ENCODE peak calls at places on chromosomes 5 and 9, in eight cellular contexts. One of them, this sample, is unnamed.

GRCh38 chr9:69937358-69937757 is 106.3 kb upstream of the MAMDC2 start:
- DNase-seq in upper lobe of left lung: no peak
- DNase-seq in epithelial cell of esophagus: peak; percentile 81
- DNase-seq in tibial artery: no peak
- DNase-seq in esophagus squamous epithelium: no peak
- DNase-seq in lower leg skin: no peak
- DNase-seq in astrocyte: no peak
- DNase-seq in GM13977: no peak
- DNase-seq in this sample: no peak

GRCh38 chr9:132424857-132425702 is 15.1 kb downstream of the CFAP77 start:
- DNase-seq in tibial artery: no peak
- DNase-seq in astrocyte: no peak
- DNase-seq in upper lobe of left lung: no peak
- DNase-seq in esophagus squamous epithelium: no peak
- DNase-seq in lower leg skin: no peak
- DNase-seq in epithelial cell of esophagus: no peak
- DNase-seq in GM13977: no peak
- DNase-seq in this sample: no peak

GRCh38 chr5:120093178-120093577 is 370.9 kb upstream of the PRR16 start:
- DNase-seq in epithelial cell of esophagus: no peak
- DNase-seq in tibial artery: no peak
- DNase-seq in upper lobe of left lung: peak; percentile 28
- DNase-seq in GM13977: no peak
- DNase-seq in esophagus squamous epithelium: no peak
- DNase-seq in lower leg skin: no peak
- DNase-seq in astrocyte: no peak
- DNase-seq in this sample: no peak

GRCh38 chr5:59790399-59791130 is 103.0 kb downstream of the PDE4D start:
- DNase-seq in GM13977: no peak
- DNase-seq in esophagus squamous epithelium: no peak
- DNase-seq in epithelial cell of esophagus: peak; percentile 56
- DNase-seq in upper lobe of left lung: no peak
- DNase-seq in tibial artery: no peak
- DNase-seq in lower leg skin: no peak
- DNase-seq in astrocyte: peak; percentile 60
- DNase-seq in this sample: peak; percentile 11

GRCh38 chr5:133130387-133131118 is 78.7 kb downstream of the HSPA4 start:
- DNase-seq in tibial artery: peak; percentile 33
- DNase-seq in esophagus squamous epithelium: no peak
- DNase-seq in upper lobe of left lung: no peak
- DNase-seq in astrocyte: no peak
- DNase-seq in epithelial cell of esophagus: peak; percentile 48
- DNase-seq in lower leg skin: peak; percentile 39
- DNase-seq in GM13977: no peak
- DNase-seq in this sample: no peak

GRCh38 chr5:172638209-172638768 is 2.8 kb upstream of the NEURL1B start:
- DNase-seq in epithelial cell of esophagus: no peak
- DNase-seq in upper lobe of left lung: no peak
- DNase-seq in GM13977: no peak
- DNase-seq in esophagus squamous epithelium: no peak
- DNase-seq in lower leg skin: no peak
- DNase-seq in astrocyte: no peak
- DNase-seq in tibial artery: peak; percentile 21
- DNase-seq in this sample: no peak

GRCh38 chr5:66637994-66638393 is 41.8 kb downstream of the MAST4 start:
- DNase-seq in tibial artery: no peak
- DNase-seq in upper lobe of left lung: no peak
- DNase-seq in astrocyte: no peak
- DNase-seq in epithelial cell of esophagus: no peak
- DNase-seq in GM13977: no peak
- DNase-seq in lower leg skin: no peak
- DNase-seq in esophagus squamous epithelium: no peak
- DNase-seq in this sample: no peak

GRCh38 chr5:58477760-58478159 is 13.5 kb upstream of the GAPT start:
- DNase-seq in lower leg skin: no peak
- DNase-seq in tibial artery: no peak
- DNase-seq in GM13977: no peak
- DNase-seq in epithelial cell of esophagus: no peak
- DNase-seq in upper lobe of left lung: no peak
- DNase-seq in astrocyte: no peak
- DNase-seq in esophagus squamous epithelium: no peak
- DNase-seq in this sample: no peak

GRCh38 chr9:137319434-137319975 is 17.4 kb upstream of the NRARP start:
- DNase-seq in upper lobe of left lung: no peak
- DNase-seq in lower leg skin: no peak
- DNase-seq in esophagus squamous epithelium: no peak
- DNase-seq in epithelial cell of esophagus: no peak
- DNase-seq in GM13977: no peak
- DNase-seq in tibial artery: peak; percentile 62
- DNase-seq in astrocyte: no peak
- DNase-seq in this sample: no peak

GRCh38 chr9:93292288-93292615 is 108.3 kb downstream of the WNK2 start:
- DNase-seq in esophagus squamous epithelium: no peak
- DNase-seq in upper lobe of left lung: no peak
- DNase-seq in epithelial cell of esophagus: no peak
- DNase-seq in lower leg skin: no peak
- DNase-seq in GM13977: peak; percentile 24
- DNase-seq in astrocyte: no peak
- DNase-seq in tibial artery: no peak
- DNase-seq in this sample: no peak

GRCh38 chr9:87245271-87245670 is 252.4 kb upstream of the DAPK1 start:
- DNase-seq in upper lobe of left lung: no peak
- DNase-seq in esophagus squamous epithelium: no peak
- DNase-seq in GM13977: no peak
- DNase-seq in epithelial cell of esophagus: no peak
- DNase-seq in astrocyte: no peak
- DNase-seq in tibial artery: no peak
- DNase-seq in lower leg skin: no peak
- DNase-seq in this sample: no peak

GRCh38 chr9:122379340-122379739 is 8.5 kb downstream of the PTGS1 start:
- DNase-seq in lower leg skin: peak; percentile 12
- DNase-seq in epithelial cell of esophagus: no peak
- DNase-seq in upper lobe of left lung: no peak
- DNase-seq in GM13977: no peak
- DNase-seq in astrocyte: no peak
- DNase-seq in tibial artery: no peak
- DNase-seq in esophagus squamous epithelium: no peak
- DNase-seq in this sample: peak; percentile 46

GRCh38 chr5:174559141-174559540 is 165.2 kb upstream of the MSX2 start:
- DNase-seq in lower leg skin: no peak
- DNase-seq in epithelial cell of esophagus: peak; percentile 63
- DNase-seq in astrocyte: peak; percentile 68
- DNase-seq in esophagus squamous epithelium: no peak
- DNase-seq in GM13977: no peak
- DNase-seq in upper lobe of left lung: no peak
- DNase-seq in tibial artery: no peak
- DNase-seq in this sample: no peak

GRCh38 chr9:131799177-131799823 is 59.4 kb upstream of the RAPGEF1 start:
- DNase-seq in lower leg skin: no peak
- DNase-seq in tibial artery: no peak
- DNase-seq in astrocyte: peak; percentile 16
- DNase-seq in esophagus squamous epithelium: no peak
- DNase-seq in epithelial cell of esophagus: peak; percentile 59
- DNase-seq in upper lobe of left lung: peak; percentile 24
- DNase-seq in GM13977: peak; percentile 69
- DNase-seq in this sample: peak; percentile 63

GRCh38 chr5:164302533-164303235 is 797.3 kb downstream of the MAT2B start:
- DNase-seq in lower leg skin: no peak
- DNase-seq in esophagus squamous epithelium: no peak
- DNase-seq in astrocyte: peak; percentile 76
- DNase-seq in upper lobe of left lung: no peak
- DNase-seq in GM13977: no peak
- DNase-seq in tibial artery: no peak
- DNase-seq in epithelial cell of esophagus: peak; percentile 11
- DNase-seq in this sample: no peak

GRCh38 chr5:53130206-53130605 is 20.6 kb upstream of the MOCS2 start:
- DNase-seq in upper lobe of left lung: no peak
- DNase-seq in tibial artery: no peak
- DNase-seq in lower leg skin: no peak
- DNase-seq in astrocyte: peak; percentile 12
- DNase-seq in esophagus squamous epithelium: no peak
- DNase-seq in GM13977: no peak
- DNase-seq in epithelial cell of esophagus: peak; percentile 33
- DNase-seq in this sample: no peak

GRCh38 chr5:57499262-57500050 is 16.8 kb upstream of the ACTBL2 start:
- DNase-seq in lower leg skin: no peak
- DNase-seq in upper lobe of left lung: no peak
- DNase-seq in esophagus squamous epithelium: no peak
- DNase-seq in epithelial cell of esophagus: peak; percentile 81
- DNase-seq in GM13977: peak; percentile 42
- DNase-seq in astrocyte: peak; percentile 39
- DNase-seq in tibial artery: no peak
- DNase-seq in this sample: peak; percentile 16

GRCh38 chr5:103472820-103473219 is 89.8 kb downstream of the NUDT12 start:
- DNase-seq in upper lobe of left lung: no peak
- DNase-seq in tibial artery: no peak
- DNase-seq in astrocyte: peak; percentile 76
- DNase-seq in GM13977: no peak
- DNase-seq in esophagus squamous epithelium: no peak
- DNase-seq in epithelial cell of esophagus: peak; percentile 55
- DNase-seq in lower leg skin: no peak
- DNase-seq in this sample: no peak

GRCh38 chr5:176153741-176154140 is 84.5 kb upstream of the SIMC1 start:
- DNase-seq in upper lobe of left lung: no peak
- DNase-seq in astrocyte: peak; percentile 25
- DNase-seq in esophagus squamous epithelium: no peak
- DNase-seq in GM13977: no peak
- DNase-seq in epithelial cell of esophagus: no peak
- DNase-seq in lower leg skin: no peak
- DNase-seq in tibial artery: no peak
- DNase-seq in this sample: no peak

GRCh38 chr5:172443441-172444109 is 10.8 kb downstream of the SH3PXD2B start:
- DNase-seq in tibial artery: peak; percentile 92
- DNase-seq in esophagus squamous epithelium: no peak
- DNase-seq in GM13977: no peak
- DNase-seq in epithelial cell of esophagus: peak; percentile 90
- DNase-seq in lower leg skin: peak; percentile 97
- DNase-seq in astrocyte: peak; percentile 98
- DNase-seq in upper lobe of left lung: peak; percentile 65
- DNase-seq in this sample: peak; percentile 92

GRCh38 chr9:6173914-6174313 is 41.7 kb upstream of the IL33 start:
- DNase-seq in tibial artery: no peak
- DNase-seq in GM13977: no peak
- DNase-seq in lower leg skin: no peak
- DNase-seq in esophagus squamous epithelium: no peak
- DNase-seq in astrocyte: no peak
- DNase-seq in upper lobe of left lung: no peak
- DNase-seq in epithelial cell of esophagus: no peak
- DNase-seq in this sample: no peak

GRCh38 chr5:179827684-179828083 is 7.0 kb downstream of the SQSTM1 start:
- DNase-seq in tibial artery: no peak
- DNase-seq in upper lobe of left lung: peak; percentile 65
- DNase-seq in GM13977: no peak
- DNase-seq in esophagus squamous epithelium: no peak
- DNase-seq in astrocyte: no peak
- DNase-seq in epithelial cell of esophagus: peak; percentile 58
- DNase-seq in lower leg skin: no peak
- DNase-seq in this sample: peak; percentile 81
- TF ChIP-seq CTCF in tibial artery: no peak
- TF ChIP-seq CTCF in upper lobe of left lung: no peak
- TF ChIP-seq CTCF in GM13977: no peak
- TF ChIP-seq CTCF in esophagus squamous epithelium: peak; percentile 22
- TF ChIP-seq CTCF in astrocyte: peak; percentile 22
- TF ChIP-seq CTCF in epithelial cell of esophagus: no peak
- TF ChIP-seq CTCF in lower leg skin: no peak
- TF ChIP-seq CTCF in this sample: no peak

DNA sequence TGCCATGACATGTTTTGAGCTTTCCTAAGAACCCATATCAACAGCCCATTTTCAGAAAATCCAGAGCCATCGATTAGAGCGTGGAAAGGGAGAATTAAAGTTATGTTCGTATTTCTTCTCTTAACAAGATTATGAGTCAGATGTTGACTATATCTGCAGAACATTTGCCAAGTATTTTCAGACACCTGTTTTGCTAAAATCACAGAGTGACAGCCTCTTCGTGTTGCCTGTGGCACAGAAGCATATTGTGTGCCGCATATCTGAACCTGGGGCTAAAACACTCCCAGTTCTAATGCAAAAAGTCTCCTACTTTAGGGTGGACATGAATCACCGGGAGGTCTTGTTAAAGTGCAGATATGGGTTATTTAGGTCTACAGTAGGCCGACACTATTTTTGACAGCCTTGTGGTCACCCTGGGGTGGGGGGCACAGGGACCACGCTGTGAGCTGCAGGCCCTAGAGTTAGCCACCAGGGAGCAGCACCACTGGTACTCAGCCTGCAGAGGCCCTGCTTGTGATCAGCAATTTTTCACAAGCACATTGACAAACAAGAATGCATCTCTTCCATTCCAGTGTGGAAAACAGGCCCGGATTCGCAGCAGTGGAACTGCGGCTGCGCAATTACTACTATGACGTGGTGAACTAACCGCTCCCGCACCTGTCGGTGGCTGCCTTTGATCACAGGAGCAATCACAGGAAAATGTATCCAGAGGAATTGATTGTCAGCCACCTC is 93.5 kb downstream of the SYK start:
- DNase-seq in lower leg skin: peak; percentile 77
- DNase-seq in epithelial cell of esophagus: no peak
- DNase-seq in astrocyte: no peak
- DNase-seq in upper lobe of left lung: no peak
- DNase-seq in GM13977: no peak
- DNase-seq in tibial artery: no peak
- DNase-seq in esophagus squamous epithelium: no peak
- DNase-seq in this sample: peak; percentile 16
- TF ChIP-seq CTCF in lower leg skin: no peak
- TF ChIP-seq CTCF in epithelial cell of esophagus: peak; percentile 67
- TF ChIP-seq CTCF in astrocyte: peak; percentile 47
- TF ChIP-seq CTCF in upper lobe of left lung: peak; percentile 22
- TF ChIP-seq CTCF in GM13977: peak; percentile 53
- TF ChIP-seq CTCF in tibial artery: no peak
- TF ChIP-seq CTCF in esophagus squamous epithelium: peak; percentile 57
- TF ChIP-seq CTCF in this sample: peak; percentile 57

GRCh38 chr9:127611796-127612790 is at the start of gene STXBP1:
- DNase-seq in upper lobe of left lung: peak; percentile 87
- DNase-seq in epithelial cell of esophagus: peak; percentile 86
- DNase-seq in GM13977: peak; percentile 99
- DNase-seq in lower leg skin: peak; percentile 97
- DNase-seq in astrocyte: peak; percentile 45
- DNase-seq in esophagus squamous epithelium: no peak
- DNase-seq in tibial artery: peak; percentile 92
- DNase-seq in this sample: peak; percentile 84
- TF ChIP-seq CTCF in upper lobe of left lung: peak; percentile 38
- TF ChIP-seq CTCF in epithelial cell of esophagus: no peak
- TF ChIP-seq CTCF in GM13977: no peak
- TF ChIP-seq CTCF in lower leg skin: no peak
- TF ChIP-seq CTCF in astrocyte: no peak
- TF ChIP-seq CTCF in esophagus squamous epithelium: peak; percentile 25
- TF ChIP-seq CTCF in tibial artery: no peak
- TF ChIP-seq CTCF in this sample: no peak

GRCh38 chr5:18101532-18101931 is 467.3 kb downstream of the TAF11L14 start:
- DNase-seq in astrocyte: no peak
- DNase-seq in lower leg skin: no peak
- DNase-seq in GM13977: no peak
- DNase-seq in esophagus squamous epithelium: no peak
- DNase-seq in epithelial cell of esophagus: no peak
- DNase-seq in tibial artery: no peak
- DNase-seq in upper lobe of left lung: no peak
- DNase-seq in this sample: no peak

GRCh38 chr5:18105449-18105848 is 471.2 kb downstream of the TAF11L14 start:
- DNase-seq in lower leg skin: no peak
- DNase-seq in esophagus squamous epithelium: no peak
- DNase-seq in epithelial cell of esophagus: peak; percentile 54
- DNase-seq in GM13977: no peak
- DNase-seq in astrocyte: no peak
- DNase-seq in tibial artery: no peak
- DNase-seq in upper lobe of left lung: no peak
- DNase-seq in this sample: no peak

GRCh38 chr5:18102733-18103132 is 468.5 kb downstream of the TAF11L14 start:
- DNase-seq in esophagus squamous epithelium: no peak
- DNase-seq in epithelial cell of esophagus: no peak
- DNase-seq in lower leg skin: no peak
- DNase-seq in astrocyte: no peak
- DNase-seq in GM13977: no peak
- DNase-seq in tibial artery: no peak
- DNase-seq in upper lobe of left lung: no peak
- DNase-seq in this sample: no peak
- TF ChIP-seq CTCF in esophagus squamous epithelium: no peak
- TF ChIP-seq CTCF in epithelial cell of esophagus: no peak
- TF ChIP-seq CTCF in lower leg skin: no peak
- TF ChIP-seq CTCF in astrocyte: no peak
- TF ChIP-seq CTCF in GM13977: no peak
- TF ChIP-seq CTCF in tibial artery: no peak
- TF ChIP-seq CTCF in upper lobe of left lung: no peak
- TF ChIP-seq CTCF in this sample: no peak

This sample was measured in activated CD8-positive, alpha-beta T cell treated with anti-CD3 and anti-CD28 coated beads for 36 hours.